ENCODE peak calls at places on chromosomes 5 and 9, in four cellular contexts. H is midbrain, V is HS-27A, W is Right ventricle myocardium superior. C is an unnamed sample.

GRCh38 chr5:169202969-169203368 is 98.0 kb downstream of the SLIT3 start:
- DNase-seq in V (no peak), W (no peak), H (no peak), C (peak)

GRCh38 chr9:136412912-136413420 is 2.5 kb downstream of the PMPCA start:
- DNase-seq in H (no peak), W (no peak), V (no peak), C (no peak)

GRCh38 chr9:4986291-4986690 is 1.2 kb downstream of the JAK2 start:
- DNase-seq in H (no peak), W (no peak), V (no peak), C (no peak)

GRCh38 chr5:178249191-178249989 is 16.8 kb upstream of the PHYKPL start:
- DNase-seq in V (no peak), W (peak), H (peak), C (peak)

GRCh38 chr9:95807326-95807947 is 68.1 kb upstream of the ERCC6L2 start:
- DNase-seq in V (no peak), H (no peak), W (no peak), C (no peak)

GRCh38 chr5:126523818-126524522 is 71.0 kb downstream of the ALDH7A1 start:
- DNase-seq in W (no peak), V (no peak), H (no peak), C (no peak)

GRCh38 chr5:97044057-97044456 is 98.4 kb downstream of the LIX1 start:
- DNase-seq in V (no peak), W (no peak), H (peak), C (no peak)

GRCh38 chr9:89887286-89887685 is 282.5 kb downstream of the GADD45G start:
- DNase-seq in W (no peak), H (no peak), V (no peak), C (no peak)

GRCh38 chr9:33852216-33852826 is 35.4 kb downstream of the UBE2R2 start:
- DNase-seq in W (peak), H (peak), V (peak), C (no peak)

GRCh38 chr9:93258419-93258817 is 74.5 kb downstream of the WNK2 start:
- DNase-seq in V (no peak), W (no peak), H (no peak), C (no peak)

GRCh38 chr9:90022474-90022873 is 417.7 kb downstream of the GADD45G start:
- DNase-seq in H (no peak), W (no peak), V (no peak), C (no peak)

GRCh38 chr9:128055222-128056040 is 11.7 kb downstream of the NAIF1 start:
- DNase-seq in H (peak), V (no peak), W (peak), C (no peak)

GRCh38 chr9:78595200-78595945 is 298.4 kb downstream of the PSAT1 start:
- DNase-seq in H (no peak), W (no peak), V (no peak), C (no peak)

GRCh38 chr9:94918038-94918753 is 191.7 kb downstream of the AOPEP start:
- DNase-seq in H (no peak), W (no peak), V (no peak), C (no peak)

GRCh38 chr5:124057815-124058231 is 545.8 kb downstream of the CSNK1G3 start:
- DNase-seq in H (peak), V (no peak), W (no peak), C (no peak)

GRCh38 chr5:134153657-134154056 is 23.1 kb downstream of the SKP1 start:
- DNase-seq in H (no peak), V (no peak), W (no peak), C (no peak)

GRCh38 chr9:121672213-121672612 is 20.8 kb downstream of the DAB2IP start:
- DNase-seq in H (peak), V (no peak), W (no peak), C (no peak)

GRCh38 chr5:56115589-56115988 is 117.5 kb downstream of the ANKRD55 start:
- DNase-seq in V (no peak), H (no peak), W (no peak), C (no peak)

GRCh38 chr5:134392301-134392700 is 19.4 kb downstream of the CDKN2AIPNL start:
- DNase-seq in V (no peak), H (no peak), W (no peak), C (no peak)

GRCh38 chr5:128464596-128464995 is 73.4 kb downstream of the FBN2 start:
- DNase-seq in W (peak), H (no peak), V (no peak), C (no peak)

GRCh38 chr5:173242079-173242478 is 7.1 kb upstream of the NKX2-5 start:
- DNase-seq in W (no peak), V (no peak), H (no peak), C (no peak)

GRCh38 chr5:72394688-72395087 is 74.5 kb downstream of the PTCD2 start:
- DNase-seq in V (no peak), W (no peak), H (peak), C (no peak)

GRCh38 chr9:121305269-121305994 is 37.5 kb downstream of the GSN start:
- DNase-seq in W (peak), V (no peak), H (peak), C (no peak)

GRCh38 chr9:20380546-20380945 is 241.8 kb downstream of the MLLT3 start:
- DNase-seq in H (no peak), V (no peak), W (no peak), C (no peak)

GRCh38 chr9:8521112-8521511 is 721.5 kb upstream of the DMAC1 start:
- DNase-seq in V (no peak), W (no peak), H (no peak), C (no peak)

GRCh38 chr5:77921369-77921768 is 145.2 kb upstream of the TBCA start:
- DNase-seq in V (no peak), H (no peak), W (no peak), C (no peak)

GRCh38 chr9:88724241-88724805 is 189.3 kb downstream of the NXNL2 start:
- DNase-seq in H (no peak), W (no peak), V (no peak), C (no peak)

GRCh38 chr5:17118631-17119030 is 98.8 kb upstream of the BASP1 start:
- DNase-seq in V (peak), H (peak), W (peak), C (peak)

GRCh38 chr9:105076729-105077128 is 148.8 kb upstream of the ABCA1 start:
- DNase-seq in W (no peak), H (no peak), V (no peak), C (no peak)

GRCh38 chr9:37632479-37632878 is 18.3 kb upstream of the FRMPD1 start:
- DNase-seq in H (no peak), V (no peak), W (no peak), C (no peak)

C was measured in T1000.